ENCODE peak calls at places on chromosome 18, in six cellular contexts. V is aorta; J is C1 segment of cervical spinal cord; E is stomach; F is activated CD4-positive, alpha-beta T cell treated with anti-CD3 and anti-CD28 coated beads for 24 hours; S is progenitor cell of endocrine pancreas. P is an unnamed sample.

GRCh38 chr18:54250846-54251251 is 18.5 kb upstream of the POLI start:
- DNase-seq in V (no peak), J (no peak), E (no peak), F (no peak), S (no peak), P (no peak)

GRCh38 chr18:62069556-62069955 is 117.3 kb downstream of the PIGN start:
- DNase-seq in V (no peak), J (no peak), E (no peak), F (no peak), S (no peak), P (no peak)

GRCh38 chr18:11391636-11392035 is 217.8 kb upstream of the SLC35G4 start:
- DNase-seq in V (no peak), J (no peak), E (no peak), F (no peak), S (no peak), P (no peak)

GRCh38 chr18:69689081-69689759 is 258.5 kb downstream of the CD226 start:
- DNase-seq in V (no peak), J (no peak), E (no peak), F (no peak), S (no peak), P (no peak)

GRCh38 chr18:79613186-79613931 is 66.2 kb upstream of the CTDP1 start:
- DNase-seq in V (peak), J (no peak), E (no peak), F (no peak), S (no peak), P (no peak)

GRCh38 chr18:48959921-48960920 is 9.5 kb upstream of the SMAD7 start:
- DNase-seq in V (no peak), J (no peak), E (no peak), F (no peak), S (no peak), P (peak)

GRCh38 chr18:12282436-12283039 is 25.5 kb upstream of the TUBB6 start:
- DNase-seq in V (no peak), J (no peak), E (no peak), F (no peak), S (no peak), P (peak)

GRCh38 chr18:37667836-37668235 is 102.2 kb upstream of the CELF4 start:
- DNase-seq in V (no peak), J (no peak), E (no peak), F (no peak), S (no peak), P (no peak)

GRCh38 chr18:3610188-3610708 is 160.3 kb downstream of the TGIF1 start:
- DNase-seq in V (no peak), J (no peak), E (no peak), F (no peak), S (no peak), P (no peak)

GRCh38 chr18:76013041-76013440 is 482.0 kb downstream of the ZNF516 start:
- DNase-seq in V (no peak), J (no peak), E (no peak), F (no peak), S (no peak), P (no peak)

GRCh38 chr18:31512203-31512764 is 14.3 kb downstream of the DSG2 start:
- DNase-seq in V (no peak), J (no peak), E (peak), F (no peak), S (no peak), P (peak)